ENCODE peak calls at places on chromosomes 3 and 15, in four cellular contexts. W is lower lobe of right lung; A is GF-D8; E is activated naive CD4-positive, alpha-beta T cell treated with anti-CD3 and anti-CD28 coated beads for 36 hours. L is an unnamed sample.

GRCh38 chr3:156614642-156615511 is 59.5 kb upstream of the TIPARP start:
- DNase-seq in W (no peak), A (no peak), E (no peak), L (peak; percentile 29)

GRCh38 chr3:155771126-155771525 is 26.3 kb upstream of the PLCH1 start:
- DNase-seq in W (no peak), A (no peak), E (no peak), L (no peak)

GRCh38 chr15:40310993-40311392 is 3.3 kb upstream of the PLCB2 start:
- DNase-seq in W (no peak), A (no peak), E (no peak), L (no peak)

GRCh38 chr3:21620511-21621395 is 130.3 kb downstream of the ZNF385D start:
- DNase-seq in W (no peak), A (no peak), E (no peak), L (no peak)

GRCh38 chr3:32239638-32240550 is 1.4 kb downstream of the CMTM8 start:
- DNase-seq in W (no peak), A (no peak), E (peak; percentile 52), L (no peak)

GRCh38 chr3:50150404-50150750 is 4.7 kb upstream of the SEMA3F start:
- DNase-seq in W (no peak), A (no peak), E (no peak), L (no peak)

GRCh38 chr15:68730491-68731317 is 90.0 kb downstream of the ANP32A start:
- DNase-seq in W (no peak), A (no peak), E (peak; percentile 43), L (no peak)

GRCh38 chr3:33717616-33717865 is 513 bp downstream of the CLASP2 start:
- DNase-seq in W (peak; percentile 84), A (peak; percentile 28), E (peak; percentile 60), L (no peak)

GRCh38 chr3:150376001-150376848 is 31.9 kb upstream of the TSC22D2 start:
- DNase-seq in W (no peak), A (no peak), E (no peak), L (peak; percentile 19)

GRCh38 chr3:21705769-21706168 is 45.2 kb downstream of the ZNF385D start:
- DNase-seq in W (no peak), A (no peak), E (no peak), L (no peak)

GRCh38 chr3:170259853-170260386 is 37.7 kb downstream of the PRKCI start:
- DNase-seq in W (no peak), A (no peak), E (no peak), L (no peak)

GRCh38 chr3:24259901-24260512 is 234.6 kb downstream of the THRB start:
- DNase-seq in W (no peak), A (no peak), E (no peak), L (no peak)

GRCh38 chr15:58065445-58066041 is at the start of gene ALDH1A2:
- DNase-seq in W (peak; percentile 70), A (no peak), E (peak; percentile 13), L (no peak)

GRCh38 chr3:143168518-143169192 is 49.1 kb downstream of the CHST2 start:
- DNase-seq in W (no peak), A (no peak), E (no peak), L (no peak)

GRCh38 chr3:131494706-131495105 is 8.1 kb downstream of the MRPL3 start:
- DNase-seq in W (no peak), A (no peak), E (no peak), L (no peak)

GRCh38 chr3:129313983-129314756 is 35.5 kb downstream of the HMCES start:
- DNase-seq in W (no peak), A (no peak), E (no peak), L (no peak)

GRCh38 chr3:11845661-11846060 is 1.0 kb downstream of the TAMM41 start:
- DNase-seq in W (no peak), A (peak; percentile 3), E (peak; percentile 20), L (no peak)

GRCh38 chr15:74294010-74294409 is 57.9 kb downstream of the CCDC33 start:
- DNase-seq in W (no peak), A (no peak), E (no peak), L (peak; percentile 48)

GRCh38 chr3:67414740-67415139 is 239.7 kb downstream of the SUCLG2 start:
- DNase-seq in W (peak; percentile 48), A (no peak), E (no peak), L (no peak)

GRCh38 chr3:192879346-192880031 is 38.2 kb downstream of the MB21D2 start:
- DNase-seq in W (no peak), A (no peak), E (no peak), L (no peak)

GRCh38 chr15:67701669-67702068 is 123.6 kb upstream of the SKOR1 start:
- DNase-seq in W (no peak), A (no peak), E (no peak), L (no peak)

GRCh38 chr15:88986949-88987589 is 73.9 kb upstream of the MFGE8 start:
- DNase-seq in W (no peak), A (no peak), E (no peak), L (no peak)